ENCODE peak calls at places on chromosomes 3 and 15, in nine cellular contexts. One of them, this sample, is unnamed.

GRCh38 chr3:46470831-46471230 is 6.1 kb upstream of the LTF start:
- DNase-seq in left ventricle myocardium inferior: no peak
- DNase-seq in upper lobe of right lung: no peak
- DNase-seq in stimulated activated CD4-positive, alpha-beta T cell treated with anti-CD3 and anti-CD28 coated beads, TNF-alpha, amount 100 ng/mL, for 4 hours: no peak
- DNase-seq in AG09309: no peak
- DNase-seq in HT1080: no peak
- DNase-seq in AML-193: no peak
- DNase-seq in foreskin keratinocyte: no peak
- DNase-seq in stimulated activated naive CD8-positive, alpha-beta T cell treated with anti-CD3 and anti-CD28 coated beads, Interleukin-15, amount 100 ng/mL, for 72 hours: no peak
- DNase-seq in this sample: no peak

GRCh38 chr3:48966876-48967361 is 23.1 kb upstream of the P4HTM start:
- DNase-seq in upper lobe of right lung: no peak
- DNase-seq in left ventricle myocardium inferior: no peak
- DNase-seq in AML-193: no peak
- DNase-seq in stimulated activated CD4-positive, alpha-beta T cell treated with anti-CD3 and anti-CD28 coated beads, TNF-alpha, amount 100 ng/mL, for 4 hours: no peak
- DNase-seq in HT1080: no peak
- DNase-seq in AG09309: no peak
- DNase-seq in stimulated activated naive CD8-positive, alpha-beta T cell treated with anti-CD3 and anti-CD28 coated beads, Interleukin-15, amount 100 ng/mL, for 72 hours: no peak
- DNase-seq in foreskin keratinocyte: no peak
- DNase-seq in this sample: no peak

GRCh38 chr3:176430244-176430893 is 766.9 kb downstream of the TBL1XR1 start:
- DNase-seq in stimulated activated naive CD8-positive, alpha-beta T cell treated with anti-CD3 and anti-CD28 coated beads, Interleukin-15, amount 100 ng/mL, for 72 hours: no peak
- DNase-seq in AML-193: peak
- DNase-seq in stimulated activated CD4-positive, alpha-beta T cell treated with anti-CD3 and anti-CD28 coated beads, TNF-alpha, amount 100 ng/mL, for 4 hours: no peak
- DNase-seq in foreskin keratinocyte: peak
- DNase-seq in HT1080: peak
- DNase-seq in upper lobe of right lung: no peak
- DNase-seq in AG09309: peak
- DNase-seq in left ventricle myocardium inferior: no peak
- DNase-seq in this sample: peak

GRCh38 chr15:55937040-55937439 is 56.4 kb downstream of the NEDD4 start:
- DNase-seq in stimulated activated CD4-positive, alpha-beta T cell treated with anti-CD3 and anti-CD28 coated beads, TNF-alpha, amount 100 ng/mL, for 4 hours: no peak
- DNase-seq in AML-193: peak
- DNase-seq in upper lobe of right lung: no peak
- DNase-seq in foreskin keratinocyte: no peak
- DNase-seq in AG09309: peak
- DNase-seq in HT1080: no peak
- DNase-seq in left ventricle myocardium inferior: no peak
- DNase-seq in stimulated activated naive CD8-positive, alpha-beta T cell treated with anti-CD3 and anti-CD28 coated beads, Interleukin-15, amount 100 ng/mL, for 72 hours: no peak
- DNase-seq in this sample: no peak

GRCh38 chr15:73647259-73648026 is 14.3 kb upstream of the NPTN start:
- DNase-seq in foreskin keratinocyte: peak
- DNase-seq in HT1080: peak
- DNase-seq in upper lobe of right lung: no peak
- DNase-seq in AG09309: no peak
- DNase-seq in AML-193: no peak
- DNase-seq in stimulated activated CD4-positive, alpha-beta T cell treated with anti-CD3 and anti-CD28 coated beads, TNF-alpha, amount 100 ng/mL, for 4 hours: no peak
- DNase-seq in left ventricle myocardium inferior: no peak
- DNase-seq in stimulated activated naive CD8-positive, alpha-beta T cell treated with anti-CD3 and anti-CD28 coated beads, Interleukin-15, amount 100 ng/mL, for 72 hours: no peak
- DNase-seq in this sample: no peak

GRCh38 chr15:71011503-71012155 is 103.6 kb upstream of the THSD4 start:
- DNase-seq in left ventricle myocardium inferior: no peak
- DNase-seq in stimulated activated CD4-positive, alpha-beta T cell treated with anti-CD3 and anti-CD28 coated beads, TNF-alpha, amount 100 ng/mL, for 4 hours: no peak
- DNase-seq in foreskin keratinocyte: peak
- DNase-seq in stimulated activated naive CD8-positive, alpha-beta T cell treated with anti-CD3 and anti-CD28 coated beads, Interleukin-15, amount 100 ng/mL, for 72 hours: no peak
- DNase-seq in AG09309: peak
- DNase-seq in AML-193: peak
- DNase-seq in HT1080: peak
- DNase-seq in upper lobe of right lung: no peak
- DNase-seq in this sample: no peak

GRCh38 chr15:94780108-94780507 is 548.7 kb downstream of the MCTP2 start:
- DNase-seq in AG09309: no peak
- DNase-seq in AML-193: no peak
- DNase-seq in HT1080: no peak
- DNase-seq in stimulated activated CD4-positive, alpha-beta T cell treated with anti-CD3 and anti-CD28 coated beads, TNF-alpha, amount 100 ng/mL, for 4 hours: no peak
- DNase-seq in left ventricle myocardium inferior: no peak
- DNase-seq in foreskin keratinocyte: no peak
- DNase-seq in stimulated activated naive CD8-positive, alpha-beta T cell treated with anti-CD3 and anti-CD28 coated beads, Interleukin-15, amount 100 ng/mL, for 72 hours: no peak
- DNase-seq in upper lobe of right lung: no peak
- DNase-seq in this sample: no peak

GRCh38 chr3:40312661-40313226 is 3.2 kb downstream of the EIF1B start:
- DNase-seq in AG09309: no peak
- DNase-seq in AML-193: no peak
- DNase-seq in HT1080: no peak
- DNase-seq in foreskin keratinocyte: no peak
- DNase-seq in stimulated activated CD4-positive, alpha-beta T cell treated with anti-CD3 and anti-CD28 coated beads, TNF-alpha, amount 100 ng/mL, for 4 hours: no peak
- DNase-seq in left ventricle myocardium inferior: no peak
- DNase-seq in upper lobe of right lung: no peak
- DNase-seq in stimulated activated naive CD8-positive, alpha-beta T cell treated with anti-CD3 and anti-CD28 coated beads, Interleukin-15, amount 100 ng/mL, for 72 hours: no peak
- DNase-seq in this sample: no peak

GRCh38 chr3:182909318-182910040 is 70.9 kb downstream of the DCUN1D1 start:
- DNase-seq in HT1080: peak
- DNase-seq in foreskin keratinocyte: peak
- DNase-seq in stimulated activated naive CD8-positive, alpha-beta T cell treated with anti-CD3 and anti-CD28 coated beads, Interleukin-15, amount 100 ng/mL, for 72 hours: no peak
- DNase-seq in AML-193: peak
- DNase-seq in AG09309: no peak
- DNase-seq in stimulated activated CD4-positive, alpha-beta T cell treated with anti-CD3 and anti-CD28 coated beads, TNF-alpha, amount 100 ng/mL, for 4 hours: no peak
- DNase-seq in left ventricle myocardium inferior: no peak
- DNase-seq in upper lobe of right lung: no peak
- DNase-seq in this sample: no peak

GRCh38 chr3:23241256-23241655 is 38.1 kb downstream of the UBE2E2 start:
- DNase-seq in stimulated activated naive CD8-positive, alpha-beta T cell treated with anti-CD3 and anti-CD28 coated beads, Interleukin-15, amount 100 ng/mL, for 72 hours: no peak
- DNase-seq in AG09309: no peak
- DNase-seq in HT1080: no peak
- DNase-seq in foreskin keratinocyte: no peak
- DNase-seq in stimulated activated CD4-positive, alpha-beta T cell treated with anti-CD3 and anti-CD28 coated beads, TNF-alpha, amount 100 ng/mL, for 4 hours: no peak
- DNase-seq in upper lobe of right lung: no peak
- DNase-seq in AML-193: no peak
- DNase-seq in left ventricle myocardium inferior: no peak
- DNase-seq in this sample: peak

GRCh38 chr3:59708202-59708601 is 658.4 kb upstream of the CFAP20DC start:
- DNase-seq in stimulated activated naive CD8-positive, alpha-beta T cell treated with anti-CD3 and anti-CD28 coated beads, Interleukin-15, amount 100 ng/mL, for 72 hours: no peak
- DNase-seq in upper lobe of right lung: no peak
- DNase-seq in HT1080: no peak
- DNase-seq in left ventricle myocardium inferior: no peak
- DNase-seq in AML-193: no peak
- DNase-seq in foreskin keratinocyte: no peak
- DNase-seq in AG09309: no peak
- DNase-seq in stimulated activated CD4-positive, alpha-beta T cell treated with anti-CD3 and anti-CD28 coated beads, TNF-alpha, amount 100 ng/mL, for 4 hours: no peak
- DNase-seq in this sample: no peak

GRCh38 chr15:101010781-101011180 is 91.6 kb downstream of the LRRK1 start:
- DNase-seq in stimulated activated naive CD8-positive, alpha-beta T cell treated with anti-CD3 and anti-CD28 coated beads, Interleukin-15, amount 100 ng/mL, for 72 hours: no peak
- DNase-seq in stimulated activated CD4-positive, alpha-beta T cell treated with anti-CD3 and anti-CD28 coated beads, TNF-alpha, amount 100 ng/mL, for 4 hours: no peak
- DNase-seq in upper lobe of right lung: no peak
- DNase-seq in HT1080: no peak
- DNase-seq in AG09309: no peak
- DNase-seq in left ventricle myocardium inferior: no peak
- DNase-seq in foreskin keratinocyte: no peak
- DNase-seq in AML-193: no peak
- DNase-seq in this sample: no peak

GRCh38 chr15:66253643-66254363 is at the start of gene MEGF11:
- DNase-seq in HT1080: peak
- DNase-seq in AG09309: no peak
- DNase-seq in stimulated activated naive CD8-positive, alpha-beta T cell treated with anti-CD3 and anti-CD28 coated beads, Interleukin-15, amount 100 ng/mL, for 72 hours: no peak
- DNase-seq in upper lobe of right lung: no peak
- DNase-seq in stimulated activated CD4-positive, alpha-beta T cell treated with anti-CD3 and anti-CD28 coated beads, TNF-alpha, amount 100 ng/mL, for 4 hours: no peak
- DNase-seq in foreskin keratinocyte: no peak
- DNase-seq in AML-193: no peak
- DNase-seq in left ventricle myocardium inferior: peak
- DNase-seq in this sample: peak

GRCh38 chr15:39919740-39920509 is at the start of gene GPR176:
- DNase-seq in foreskin keratinocyte: peak
- DNase-seq in HT1080: peak
- DNase-seq in left ventricle myocardium inferior: peak
- DNase-seq in AML-193: no peak
- DNase-seq in upper lobe of right lung: peak
- DNase-seq in stimulated activated CD4-positive, alpha-beta T cell treated with anti-CD3 and anti-CD28 coated beads, TNF-alpha, amount 100 ng/mL, for 4 hours: no peak
- DNase-seq in stimulated activated naive CD8-positive, alpha-beta T cell treated with anti-CD3 and anti-CD28 coated beads, Interleukin-15, amount 100 ng/mL, for 72 hours: peak
- DNase-seq in AG09309: peak
- DNase-seq in this sample: peak

GRCh38 chr3:101270158-101270557 is 50.2 kb downstream of the IMPG2 start:
- DNase-seq in left ventricle myocardium inferior: no peak
- DNase-seq in upper lobe of right lung: no peak
- DNase-seq in HT1080: no peak
- DNase-seq in AML-193: no peak
- DNase-seq in stimulated activated naive CD8-positive, alpha-beta T cell treated with anti-CD3 and anti-CD28 coated beads, Interleukin-15, amount 100 ng/mL, for 72 hours: no peak
- DNase-seq in AG09309: no peak
- DNase-seq in stimulated activated CD4-positive, alpha-beta T cell treated with anti-CD3 and anti-CD28 coated beads, TNF-alpha, amount 100 ng/mL, for 4 hours: no peak
- DNase-seq in foreskin keratinocyte: no peak
- DNase-seq in this sample: no peak